ENCODE peak calls at places on chromosome 14, in eight cellular contexts. One of them, this sample, is unnamed.

GRCh38 chr14:106507354-106507753 is 981.0 kb downstream of the TMEM121 start:
- DNase-seq in H1: no peak
- DNase-seq in uterus: no peak
- DNase-seq in Peyer's patch: no peak
- DNase-seq in IMR-90: no peak
- DNase-seq in upper lobe of left lung: no peak
- DNase-seq in stomach: no peak
- DNase-seq in heart left ventricle: no peak
- DNase-seq in this sample: no peak

GRCh38 chr14:61385002-61385685 is 63.8 kb downstream of the PRKCH start:
- DNase-seq in heart left ventricle: no peak
- DNase-seq in stomach: no peak
- DNase-seq in IMR-90: no peak
- DNase-seq in uterus: no peak
- DNase-seq in Peyer's patch: no peak
- DNase-seq in H1: no peak
- DNase-seq in upper lobe of left lung: no peak
- DNase-seq in this sample: no peak

GRCh38 chr14:103516426-103517171 is 6.0 kb downstream of the CKB start:
- DNase-seq in Peyer's patch: peak; percentile 37
- DNase-seq in IMR-90: no peak
- DNase-seq in heart left ventricle: no peak
- DNase-seq in stomach: no peak
- DNase-seq in H1: no peak
- DNase-seq in upper lobe of left lung: no peak
- DNase-seq in uterus: no peak
- DNase-seq in this sample: no peak

GRCh38 chr14:33580221-33580749 is 370.6 kb downstream of the EGLN3 start:
- DNase-seq in heart left ventricle: no peak
- DNase-seq in IMR-90: no peak
- DNase-seq in uterus: no peak
- DNase-seq in Peyer's patch: peak; percentile 48
- DNase-seq in stomach: no peak
- DNase-seq in H1: no peak
- DNase-seq in upper lobe of left lung: no peak
- DNase-seq in this sample: no peak

GRCh38 chr14:50773632-50774541 is 57.1 kb downstream of the NIN start:
- DNase-seq in heart left ventricle: no peak
- DNase-seq in IMR-90: peak; percentile 50
- DNase-seq in stomach: peak; percentile 69
- DNase-seq in uterus: no peak
- DNase-seq in Peyer's patch: no peak
- DNase-seq in upper lobe of left lung: no peak
- DNase-seq in H1: peak; percentile 89
- DNase-seq in this sample: peak; percentile 66

GRCh38 chr14:75234173-75234855 is 44.3 kb upstream of the FOS start:
- DNase-seq in H1: no peak
- DNase-seq in heart left ventricle: peak; percentile 51
- DNase-seq in uterus: no peak
- DNase-seq in IMR-90: peak; percentile 90
- DNase-seq in Peyer's patch: peak; percentile 79
- DNase-seq in upper lobe of left lung: no peak
- DNase-seq in stomach: no peak
- DNase-seq in this sample: peak; percentile 60

GRCh38 chr14:100536721-100537700 is 50.2 kb downstream of the BEGAIN start:
- DNase-seq in heart left ventricle: no peak
- DNase-seq in Peyer's patch: peak; percentile 24
- DNase-seq in uterus: peak; percentile 11
- DNase-seq in upper lobe of left lung: peak; percentile 68
- DNase-seq in stomach: peak; percentile 22
- DNase-seq in IMR-90: no peak
- DNase-seq in H1: peak; percentile 45
- DNase-seq in this sample: peak; percentile 4

GRCh38 chr14:91416744-91417133 is 881 bp downstream of the CCDC88C start:
- DNase-seq in heart left ventricle: peak; percentile 30
- DNase-seq in IMR-90: no peak
- DNase-seq in stomach: peak; percentile 47
- DNase-seq in uterus: no peak
- DNase-seq in Peyer's patch: no peak
- DNase-seq in H1: no peak
- DNase-seq in upper lobe of left lung: no peak
- DNase-seq in this sample: no peak

GRCh38 chr14:96980835-96981234 is 183.7 kb downstream of the VRK1 start:
- DNase-seq in heart left ventricle: no peak
- DNase-seq in upper lobe of left lung: no peak
- DNase-seq in stomach: no peak
- DNase-seq in Peyer's patch: no peak
- DNase-seq in uterus: no peak
- DNase-seq in IMR-90: no peak
- DNase-seq in H1: no peak
- DNase-seq in this sample: no peak

GRCh38 chr14:72904840-72905561 is 11.1 kb upstream of the DPF3 start:
- DNase-seq in upper lobe of left lung: no peak
- DNase-seq in Peyer's patch: no peak
- DNase-seq in H1: peak; percentile 71
- DNase-seq in heart left ventricle: peak; percentile 58
- DNase-seq in IMR-90: peak; percentile 81
- DNase-seq in stomach: peak; percentile 59
- DNase-seq in uterus: peak; percentile 43
- DNase-seq in this sample: peak; percentile 78

GRCh38 chr14:37122288-37122687 is 50.1 kb downstream of the SLC25A21 start:
- DNase-seq in upper lobe of left lung: no peak
- DNase-seq in heart left ventricle: no peak
- DNase-seq in IMR-90: peak; percentile 85
- DNase-seq in Peyer's patch: no peak
- DNase-seq in uterus: no peak
- DNase-seq in H1: no peak
- DNase-seq in stomach: no peak
- DNase-seq in this sample: no peak

GRCh38 chr14:105891631-105892452 is 365.5 kb downstream of the TMEM121 start:
- DNase-seq in uterus: peak; percentile 2
- DNase-seq in upper lobe of left lung: no peak
- DNase-seq in heart left ventricle: peak; percentile 13
- DNase-seq in Peyer's patch: peak; percentile 29
- DNase-seq in IMR-90: no peak
- DNase-seq in stomach: peak; percentile 17
- DNase-seq in H1: no peak
- DNase-seq in this sample: no peak

GRCh38 chr14:39267592-39268112 is 33.9 kb downstream of the MIA2 start:
- DNase-seq in upper lobe of left lung: no peak
- DNase-seq in IMR-90: no peak
- DNase-seq in uterus: no peak
- DNase-seq in stomach: no peak
- DNase-seq in heart left ventricle: no peak
- DNase-seq in Peyer's patch: no peak
- DNase-seq in H1: no peak
- DNase-seq in this sample: no peak

GRCh38 chr14:103130965-103131364 is 7.7 kb downstream of the TNFAIP2 start:
- DNase-seq in upper lobe of left lung: no peak
- DNase-seq in Peyer's patch: peak; percentile 25
- DNase-seq in heart left ventricle: no peak
- DNase-seq in IMR-90: peak; percentile 90
- DNase-seq in stomach: no peak
- DNase-seq in H1: no peak
- DNase-seq in uterus: peak; percentile 88
- DNase-seq in this sample: peak; percentile 73

GRCh38 chr14:103144085-103144484 is 20.8 kb downstream of the TNFAIP2 start:
- DNase-seq in heart left ventricle: no peak
- DNase-seq in stomach: no peak
- DNase-seq in uterus: no peak
- DNase-seq in IMR-90: peak; percentile 56
- DNase-seq in Peyer's patch: no peak
- DNase-seq in H1: no peak
- DNase-seq in upper lobe of left lung: no peak
- DNase-seq in this sample: no peak

GRCh38 chr14:52950898-52951729 is at the start of gene FERMT2:
- DNase-seq in uterus: peak; percentile 92
- DNase-seq in H1: peak; percentile 91
- DNase-seq in IMR-90: peak; percentile 82
- DNase-seq in stomach: peak; percentile 86
- DNase-seq in upper lobe of left lung: peak; percentile 95
- DNase-seq in heart left ventricle: peak; percentile 93
- DNase-seq in Peyer's patch: peak; percentile 74
- DNase-seq in this sample: peak; percentile 85

GRCh38 chr14:70706177-70706576 is 64.5 kb downstream of the TTC9 start:
- DNase-seq in IMR-90: no peak
- DNase-seq in stomach: no peak
- DNase-seq in uterus: no peak
- DNase-seq in H1: no peak
- DNase-seq in Peyer's patch: no peak
- DNase-seq in heart left ventricle: no peak
- DNase-seq in upper lobe of left lung: no peak
- DNase-seq in this sample: peak; percentile 30

GRCh38 chr14:60485057-60485599 is 735 bp downstream of the C14orf39 start:
- DNase-seq in H1: no peak
- DNase-seq in Peyer's patch: no peak
- DNase-seq in upper lobe of left lung: peak; percentile 17
- DNase-seq in stomach: no peak
- DNase-seq in uterus: no peak
- DNase-seq in heart left ventricle: no peak
- DNase-seq in IMR-90: no peak
- DNase-seq in this sample: no peak

GRCh38 chr14:59239030-59239429 is 50.6 kb downstream of the DAAM1 start:
- DNase-seq in heart left ventricle: no peak
- DNase-seq in upper lobe of left lung: no peak
- DNase-seq in Peyer's patch: no peak
- DNase-seq in IMR-90: no peak
- DNase-seq in H1: no peak
- DNase-seq in stomach: no peak
- DNase-seq in uterus: no peak
- DNase-seq in this sample: no peak

GRCh38 chr14:35985504-35986218 is 159.5 kb downstream of the BRMS1L start:
- DNase-seq in heart left ventricle: no peak
- DNase-seq in upper lobe of left lung: no peak
- DNase-seq in IMR-90: no peak
- DNase-seq in H1: no peak
- DNase-seq in Peyer's patch: no peak
- DNase-seq in stomach: no peak
- DNase-seq in uterus: no peak
- DNase-seq in this sample: no peak

GRCh38 chr14:69335421-69335820 is 62.7 kb downstream of the ERH start:
- DNase-seq in heart left ventricle: no peak
- DNase-seq in upper lobe of left lung: no peak
- DNase-seq in Peyer's patch: no peak
- DNase-seq in IMR-90: peak; percentile 33
- DNase-seq in stomach: no peak
- DNase-seq in H1: no peak
- DNase-seq in uterus: no peak
- DNase-seq in this sample: no peak
- TF ChIP-seq POLR2A in heart left ventricle: no peak
- TF ChIP-seq POLR2A in upper lobe of left lung: no peak
- TF ChIP-seq POLR2A in Peyer's patch: no peak
- TF ChIP-seq POLR2A in IMR-90: no peak
- TF ChIP-seq POLR2A in stomach: no peak
- TF ChIP-seq POLR2A in H1: no peak
- TF ChIP-seq POLR2A in uterus: no peak
- TF ChIP-seq POLR2A in this sample: no peak

GRCh38 chr14:92589213-92589852 is 75.8 kb downstream of the RIN3 start:
- DNase-seq in uterus: peak; percentile 37
- DNase-seq in upper lobe of left lung: no peak
- DNase-seq in IMR-90: peak; percentile 52
- DNase-seq in stomach: no peak
- DNase-seq in Peyer's patch: peak; percentile 49
- DNase-seq in H1: no peak
- DNase-seq in heart left ventricle: no peak
- DNase-seq in this sample: no peak
- TF ChIP-seq POLR2A in uterus: no peak
- TF ChIP-seq POLR2A in upper lobe of left lung: no peak
- TF ChIP-seq POLR2A in IMR-90: no peak
- TF ChIP-seq POLR2A in stomach: no peak
- TF ChIP-seq POLR2A in Peyer's patch: no peak
- TF ChIP-seq POLR2A in H1: no peak
- TF ChIP-seq POLR2A in heart left ventricle: no peak
- TF ChIP-seq POLR2A in this sample: no peak

DNA sequence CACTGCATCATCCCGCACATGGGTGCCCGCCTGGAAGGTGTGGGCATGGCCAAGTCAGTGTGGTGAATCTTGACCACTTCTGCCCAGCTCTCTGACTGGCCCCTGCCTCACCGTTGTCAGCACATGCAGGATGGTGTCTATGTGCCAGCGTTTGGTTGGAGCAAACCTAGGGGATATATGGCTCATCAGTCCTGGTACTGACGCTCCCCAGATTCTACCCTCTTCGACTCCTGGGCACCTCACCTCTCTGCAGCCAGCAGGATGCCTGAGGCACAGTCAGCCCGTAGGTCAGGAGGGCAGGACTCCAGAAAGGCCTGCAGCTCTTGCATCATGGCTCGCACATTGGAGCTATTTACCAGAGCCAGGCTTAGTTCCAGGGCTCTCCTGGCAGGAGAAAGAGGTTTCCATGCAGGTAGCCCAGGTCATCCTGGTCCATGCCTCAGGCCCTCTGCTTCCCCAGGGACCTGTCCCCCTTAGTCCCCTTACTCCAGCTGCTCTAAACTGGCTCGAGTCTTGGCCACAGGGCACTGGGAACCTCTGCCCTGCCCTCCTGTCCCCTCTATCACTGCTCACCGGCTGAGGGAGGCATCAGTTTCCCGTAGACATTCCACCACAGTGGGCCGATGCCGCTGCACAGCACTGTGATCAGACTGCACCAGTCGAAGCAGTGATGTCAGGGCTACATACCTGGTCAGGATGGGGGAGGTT is 4.0 kb downstream of the AP1G2 start:
- DNase-seq in heart left ventricle: no peak
- DNase-seq in upper lobe of left lung: no peak
- DNase-seq in Peyer's patch: no peak
- DNase-seq in IMR-90: no peak
- DNase-seq in H1: no peak
- DNase-seq in uterus: no peak
- DNase-seq in stomach: no peak
- DNase-seq in this sample: no peak
- TF ChIP-seq POLR2A in heart left ventricle: no peak
- TF ChIP-seq POLR2A in upper lobe of left lung: no peak
- TF ChIP-seq POLR2A in Peyer's patch: no peak
- TF ChIP-seq POLR2A in IMR-90: no peak
- TF ChIP-seq POLR2A in H1: no peak
- TF ChIP-seq POLR2A in uterus: no peak
- TF ChIP-seq POLR2A in stomach: no peak
- TF ChIP-seq POLR2A in this sample: no peak

GRCh38 chr14:77027538-77028383 is 747 bp downstream of the IRF2BPL start:
- DNase-seq in upper lobe of left lung: peak; percentile 93
- DNase-seq in uterus: peak; percentile 82
- DNase-seq in IMR-90: peak; percentile 81
- DNase-seq in stomach: peak; percentile 64
- DNase-seq in heart left ventricle: peak; percentile 85
- DNase-seq in Peyer's patch: peak; percentile 85
- DNase-seq in H1: peak; percentile 66
- DNase-seq in this sample: peak; percentile 83
- TF ChIP-seq POLR2A in upper lobe of left lung: no peak
- TF ChIP-seq POLR2A in uterus: no peak
- TF ChIP-seq POLR2A in IMR-90: no peak
- TF ChIP-seq POLR2A in stomach: peak; percentile 20
- TF ChIP-seq POLR2A in heart left ventricle: no peak
- TF ChIP-seq POLR2A in Peyer's patch: no peak
- TF ChIP-seq POLR2A in H1: no peak
- TF ChIP-seq POLR2A in this sample: peak; percentile 22

DNA sequence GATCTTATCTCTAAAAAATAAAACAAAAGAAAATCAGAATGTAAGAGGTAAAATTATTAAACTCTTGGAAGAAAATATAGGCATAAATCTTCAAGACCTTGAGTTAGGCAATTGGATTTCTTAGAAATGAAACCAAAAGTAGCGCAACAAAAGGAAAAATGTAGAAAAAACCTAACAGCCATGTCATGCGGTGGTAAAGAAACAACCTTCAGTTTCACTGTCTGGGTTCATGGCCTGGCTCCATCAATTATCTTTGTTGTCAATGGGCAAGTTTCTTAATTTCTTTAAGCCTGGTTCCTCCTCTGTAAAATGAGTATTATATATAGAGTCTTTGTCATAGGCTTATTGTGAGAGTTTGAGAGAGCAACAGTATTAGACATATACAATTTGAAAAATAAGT is 5.6 kb upstream of the GCH1 start:
- DNase-seq in IMR-90: no peak
- DNase-seq in uterus: no peak
- DNase-seq in Peyer's patch: no peak
- DNase-seq in stomach: no peak
- DNase-seq in heart left ventricle: no peak
- DNase-seq in H1: no peak
- DNase-seq in upper lobe of left lung: no peak
- DNase-seq in this sample: no peak
- TF ChIP-seq POLR2A in IMR-90: no peak
- TF ChIP-seq POLR2A in uterus: no peak
- TF ChIP-seq POLR2A in Peyer's patch: no peak
- TF ChIP-seq POLR2A in stomach: no peak
- TF ChIP-seq POLR2A in heart left ventricle: no peak
- TF ChIP-seq POLR2A in H1: no peak
- TF ChIP-seq POLR2A in upper lobe of left lung: no peak
- TF ChIP-seq POLR2A in this sample: no peak